ENCODE peak calls at places on chromosomes 5 and 9, in six cellular contexts. G is uterus, H is body of pancreas, I is H1, P is breast epithelium, V is spleen. F is an unnamed sample. For H3K9me3, the result is how much of the 10 kb centered on the place peaks cover.

GRCh38 chr5:141779642-141780041 is 97.6 kb upstream of the ARAP3 start:
- DNase-seq in G (peak), H (no peak), I (no peak), P (peak), V (no peak), F (no peak)

GRCh38 chr5:76582252-76583162 is 40.7 kb downstream of the F2RL2 start:
- DNase-seq in G (no peak), H (no peak), I (no peak), P (no peak), V (no peak), F (no peak)

GRCh38 chr5:107557051-107557658 is 113.6 kb downstream of the EFNA5 start:
- DNase-seq in G (no peak), H (peak), I (peak), P (peak), V (no peak), F (no peak)

GRCh38 chr5:1668141-1668721 is 131.4 kb downstream of the MRPL36 start:
- DNase-seq in G (no peak), H (peak), I (no peak), P (peak), V (no peak), F (no peak)

GRCh38 chr9:105307731-105308130 is 63.3 kb downstream of the SLC44A1 start:
- DNase-seq in G (no peak), H (no peak), I (no peak), P (no peak), V (no peak), F (no peak)

GRCh38 chr9:98380065-98380681 is 124.7 kb upstream of the TBC1D2 start:
- DNase-seq in G (no peak), H (peak), I (peak), P (no peak), V (peak), F (no peak)

GRCh38 chr5:153968761-153969562 is 69.7 kb downstream of the FAM114A2 start:
- DNase-seq in G (no peak), H (peak), I (no peak), P (no peak), V (no peak), F (peak)

GRCh38 chr5:77129386-77129785 is 42.3 kb upstream of the ZBED3 start:
- DNase-seq in G (peak), H (peak), I (no peak), P (no peak), V (no peak), F (peak)

GRCh38 chr5:168282120-168282519 is 9.3 kb upstream of the WWC1 start:
- DNase-seq in G (no peak), H (no peak), I (no peak), P (no peak), V (no peak), F (peak)

GRCh38 chr5:124383693-124384092 is 362.7 kb downstream of the ZNF608 start:
- DNase-seq in G (no peak), H (no peak), I (no peak), P (no peak), V (no peak), F (no peak)

GRCh38 chr9:105681724-105682123 is 12.6 kb upstream of the TMEM38B start:
- DNase-seq in G (no peak), H (no peak), I (no peak), P (no peak), V (no peak), F (no peak)

GRCh38 chr9:5274770-5275169 is 29.7 kb downstream of the RLN2 start:
- DNase-seq in G (no peak), H (no peak), I (no peak), P (no peak), V (no peak), F (no peak)

GRCh38 chr5:79878721-79879336 is 112.2 kb downstream of the MTX3 start:
- DNase-seq in G (no peak), H (no peak), I (peak), P (no peak), V (no peak), F (no peak)

GRCh38 chr5:153256-153655 is 38.0 kb upstream of the LRRC14B start:
- DNase-seq in G (no peak), H (no peak), I (no peak), P (no peak), V (no peak), F (no peak)

GRCh38 chr9:92726971-92727715 is 37.5 kb downstream of the BICD2 start:
- DNase-seq in G (no peak), H (no peak), I (no peak), P (no peak), V (peak), F (no peak)

GRCh38 chr9:14978022-14979000 is 68.1 kb upstream of the FREM1 start:
- DNase-seq in G (no peak), H (no peak), I (no peak), P (no peak), V (peak), F (no peak)

GRCh38 chr5:1505506-1506241 is 18.1 kb downstream of the LPCAT1 start:
- DNase-seq in G (no peak), H (no peak), I (no peak), P (no peak), V (peak), F (no peak)

GRCh38 chr9:97411440-97411788 is 482 bp upstream of the TDRD7 start:
- DNase-seq in G (no peak), H (no peak), I (no peak), P (no peak), V (no peak), F (no peak)

GRCh38 chr5:158727771-158728311 is 371.9 kb downstream of the EBF1 start:
- DNase-seq in G (peak), H (peak), I (no peak), P (no peak), V (peak), F (peak)

GRCh38 chr9:77022783-77023440 is 3.5 kb downstream of the FOXB2 start:
- DNase-seq in G (no peak), H (no peak), I (no peak), P (no peak), V (no peak), F (no peak)

GRCh38 chr9:104758974-104759373 is 5.0 kb upstream of the NIPSNAP3B start:
- DNase-seq in G (no peak), H (no peak), I (no peak), P (no peak), V (no peak), F (no peak)

GRCh38 chr9:35910613-35911488 is 1.6 kb downstream of the SPAAR start:
- DNase-seq in G (no peak), H (peak), I (no peak), P (no peak), V (peak), F (peak)

GRCh38 chr5:32679218-32679617 is 31.9 kb upstream of the NPR3 start:
- DNase-seq in G (no peak), H (no peak), I (no peak), P (no peak), V (no peak), F (no peak)

GRCh38 chr9:90251311-90251710 is 391.3 kb downstream of the DIRAS2 start:
- DNase-seq in G (no peak), H (no peak), I (no peak), P (no peak), V (no peak), F (no peak)

GRCh38 chr9:34179528-34180138 is 790 bp downstream of the UBAP1 start:
- DNase-seq in G (peak), H (no peak), I (no peak), P (no peak), V (no peak), F (no peak)

GRCh38 chr5:100142607-100143006 is 392.6 kb upstream of the FAM174A start:
- DNase-seq in G (no peak), H (no peak), I (no peak), P (no peak), V (no peak), F (no peak)

GRCh38 chr5:131281133-131281867 is 17.4 kb downstream of the CDC42SE2 start:
- DNase-seq in G (no peak), H (no peak), I (no peak), P (no peak), V (no peak), F (no peak)

GRCh38 chr5:158725223-158725825 is 374.4 kb downstream of the EBF1 start:
- DNase-seq in G (no peak), H (no peak), I (no peak), P (no peak), V (no peak), F (no peak)

GRCh38 chr9:124013263-124014211 is 2.0 kb downstream of the LHX2 start:
- DNase-seq in G (no peak), H (no peak), I (no peak), P (no peak), V (peak), F (no peak)

GRCh38 chr9:118558026-118558425 is 811.2 kb downstream of the BRINP1 start:
- DNase-seq in G (no peak), H (no peak), I (no peak), P (no peak), V (no peak), F (no peak)

GRCh38 chr9:21927752-21928151 is 66.4 kb downstream of the CDKN2A start:
- DNase-seq in G (no peak), H (no peak), I (no peak), P (no peak), V (no peak), F (no peak)

GRCh38 chr5:177109810-177110209 is 23.1 kb downstream of the FGFR4 start:
- DNase-seq in G (peak), H (no peak), I (no peak), P (no peak), V (no peak), F (no peak)

GRCh38 chr9:97986466-97986865 is 3.3 kb downstream of the ANP32B start:
- DNase-seq in G (no peak), H (no peak), I (no peak), P (no peak), V (no peak), F (no peak)

GRCh38 chr5:19547640-19548039 is 440.4 kb downstream of the CDH18 start:
- DNase-seq in G (no peak), H (no peak), I (no peak), P (no peak), V (no peak), F (no peak)

GRCh38 chr5:33209252-33209651 is 231.5 kb upstream of the TARS1 start:
- DNase-seq in G (no peak), H (no peak), I (no peak), P (no peak), V (peak), F (no peak)

GRCh38 chr9:112020680-112021596 is 124.3 kb downstream of the UGCG start:
- DNase-seq in G (no peak), H (no peak), I (no peak), P (no peak), V (no peak), F (no peak)

GRCh38 chr9:134525070-134525815 is 116.4 kb upstream of the COL5A1 start:
- DNase-seq in G (peak), H (no peak), I (no peak), P (no peak), V (no peak), F (no peak)

GRCh38 chr9:134522976-134523375 is 118.6 kb upstream of the COL5A1 start:
- DNase-seq in G (no peak), H (no peak), I (no peak), P (no peak), V (no peak), F (no peak)

GRCh38 chr9:134525841-134526797 is 115.5 kb upstream of the COL5A1 start:
- DNase-seq in G (peak), H (no peak), I (no peak), P (no peak), V (no peak), F (no peak)

GRCh38 chr9:134530724-134531123 is 110.9 kb upstream of the COL5A1 start:
- DNase-seq in G (no peak), H (no peak), I (no peak), P (no peak), V (no peak), F (no peak)

GRCh38 chr9:134526798-134527492 is 114.7 kb upstream of the COL5A1 start:
- DNase-seq in G (peak), H (no peak), I (no peak), P (no peak), V (no peak), F (no peak)
- H3K4me3 ChIP-seq in G (no peak), H (no peak), I (no peak), P (no peak), V (no peak), F (no peak)

GRCh38 chr5:126597156-126597555 is 2.1 kb upstream of the ALDH7A1 start:
- DNase-seq in G (no peak), H (no peak), I (no peak), P (no peak), V (no peak), F (no peak)

GRCh38 chr5:126595486-126596083 is 566 bp upstream of the ALDH7A1 start:
- DNase-seq in G (no peak), H (no peak), I (no peak), P (no peak), V (no peak), F (peak)

GRCh38 chr5:126594077-126594476 is 942 bp downstream of the ALDH7A1 start:
- DNase-seq in G (no peak), H (no peak), I (no peak), P (peak), V (no peak), F (peak)

GRCh38 chr5:126591549-126591948 is 3.5 kb downstream of the ALDH7A1 start:
- DNase-seq in G (no peak), H (no peak), I (peak), P (no peak), V (no peak), F (no peak)

GRCh38 chr5:126594676-126595485 is at the start of gene ALDH7A1:
- DNase-seq in G (peak), H (peak), I (peak), P (peak), V (peak), F (peak)
- TF ChIP-seq POLR2A in G (peak), H (peak), I (peak), P (no peak), V (no peak), F (peak)

GRCh38 chr5:128711216-128711615 is 173.2 kb upstream of the FBN2 start:
- DNase-seq in G (no peak), H (no peak), I (no peak), P (no peak), V (no peak), F (no peak)
- H3K9me3 ChIP-seq in G (under half), H (under half), I (under half), P (under half), V (under half), F (under half)

GRCh38 chr9:74952281-74953151 is at the start of gene C9orf40:
- DNase-seq in G (peak), H (peak), I (peak), P (peak), V (peak), F (peak)
- H3K4me3 ChIP-seq in G (peak), H (peak), I (peak), P (peak), V (peak), F (peak)

F was measured in thyroid gland.